ENCODE peak calls at places on chromosomes 11 and 22, in ten cellular contexts. Q is tibial nerve, O is A549, X is GM23248, I is IMR-90, L is fibroblast of lung, S is right lobe of liver, W is stomach, H is heart left ventricle, Y is upper lobe of right lung. K is an unnamed sample. For H3K4me1, the result is how much of the 10 kb centered on the place peaks cover.

GRCh38 chr11:59186130-59186594 is 14.2 kb downstream of the DTX4 start:
- DNase-seq in Q (no peak), O (peak), X (peak), I (no peak), L (no peak), S (peak), W (peak), H (no peak), Y (peak), K (peak)

GRCh38 chr11:69083531-69084247 is 35.0 kb downstream of the TPCN2 start:
- DNase-seq in Q (no peak), O (no peak), X (no peak), I (no peak), L (no peak), S (no peak), W (no peak), H (no peak), Y (no peak), K (no peak)

GRCh38 chr11:115112779-115113178 is 391.4 kb downstream of the CADM1 start:
- DNase-seq in Q (no peak), O (no peak), X (no peak), I (no peak), L (no peak), S (no peak), W (no peak), H (no peak), Y (no peak), K (no peak)

GRCh38 chr11:69262918-69263735 is 30.8 kb upstream of the MYEOV start:
- DNase-seq in Q (no peak), O (no peak), X (no peak), I (no peak), L (no peak), S (no peak), W (no peak), H (no peak), Y (no peak), K (no peak)

GRCh38 chr11:416757-417621 is 2.2 kb upstream of the SIGIRR start:
- DNase-seq in Q (no peak), O (no peak), X (peak), I (no peak), L (no peak), S (peak), W (peak), H (peak), Y (peak), K (peak)

GRCh38 chr22:42906605-42907338 is 49.7 kb upstream of the ARFGAP3 start:
- DNase-seq in Q (peak), O (no peak), X (peak), I (peak), L (no peak), S (no peak), W (no peak), H (peak), Y (no peak), K (no peak)

GRCh38 chr22:32407332-32407731 is 4.7 kb downstream of the RTCB start:
- DNase-seq in Q (no peak), O (no peak), X (no peak), I (no peak), L (no peak), S (no peak), W (no peak), H (no peak), Y (no peak), K (no peak)

GRCh38 chr11:10350341-10350740 is 45.5 kb downstream of the ADM start:
- DNase-seq in Q (no peak), O (peak), X (peak), I (peak), L (peak), S (no peak), W (no peak), H (no peak), Y (no peak), K (no peak)

GRCh38 chr22:20205964-20206708 is 55.3 kb upstream of the CCDC188 start:
- DNase-seq in Q (no peak), O (peak), X (peak), I (peak), L (peak), S (peak), W (peak), H (peak), Y (peak), K (peak)

GRCh38 chr11:2215230-2215560 is 43.6 kb upstream of the TH start:
- DNase-seq in Q (no peak), O (no peak), X (no peak), I (no peak), L (no peak), S (no peak), W (no peak), H (no peak), Y (peak), K (no peak)

GRCh38 chr11:75239551-75240290 is 853 bp upstream of the TPBGL start:
- DNase-seq in Q (no peak), O (no peak), X (no peak), I (no peak), L (no peak), S (peak), W (peak), H (no peak), Y (no peak), K (no peak)

GRCh38 chr22:45262931-45263789 is 21.6 kb upstream of the UPK3A start:
- DNase-seq in Q (no peak), O (no peak), X (peak), I (no peak), L (no peak), S (no peak), W (no peak), H (peak), Y (no peak), K (peak)

GRCh38 chr22:20112623-20113511 is 3.0 kb upstream of the RANBP1 start:
- DNase-seq in Q (no peak), O (no peak), X (no peak), I (no peak), L (no peak), S (peak), W (no peak), H (no peak), Y (no peak), K (peak)

GRCh38 chr11:63499874-63500273 is 6.0 kb upstream of the LGALS12 start:
- DNase-seq in Q (no peak), O (no peak), X (no peak), I (no peak), L (no peak), S (no peak), W (no peak), H (no peak), Y (no peak), K (no peak)

GRCh38 chr11:9385288-9385902 is 943 bp downstream of the IPO7 start:
- DNase-seq in Q (no peak), O (peak), X (no peak), I (no peak), L (no peak), S (no peak), W (peak), H (no peak), Y (no peak), K (peak)

GRCh38 chr11:14356342-14356741 is 2.6 kb downstream of the RRAS2 start:
- DNase-seq in Q (no peak), O (no peak), X (no peak), I (no peak), L (no peak), S (no peak), W (no peak), H (no peak), Y (no peak), K (no peak)

GRCh38 chr22:26527574-26528465 is 15.5 kb upstream of the TFIP11 start:
- DNase-seq in Q (no peak), O (no peak), X (no peak), I (no peak), L (no peak), S (peak), W (no peak), H (peak), Y (no peak), K (no peak)

GRCh38 chr22:26526165-26526564 is 13.9 kb upstream of the TFIP11 start:
- DNase-seq in Q (no peak), O (no peak), X (no peak), I (no peak), L (no peak), S (no peak), W (no peak), H (no peak), Y (no peak), K (no peak)

GRCh38 chr22:26527167-26527566 is 14.9 kb upstream of the TFIP11 start:
- DNase-seq in Q (no peak), O (no peak), X (no peak), I (no peak), L (no peak), S (peak), W (no peak), H (no peak), Y (no peak), K (no peak)

GRCh38 chr22:26524870-26525269 is 12.6 kb upstream of the TFIP11 start:
- DNase-seq in Q (no peak), O (no peak), X (no peak), I (no peak), L (no peak), S (no peak), W (no peak), H (no peak), Y (no peak), K (no peak)

DNA sequence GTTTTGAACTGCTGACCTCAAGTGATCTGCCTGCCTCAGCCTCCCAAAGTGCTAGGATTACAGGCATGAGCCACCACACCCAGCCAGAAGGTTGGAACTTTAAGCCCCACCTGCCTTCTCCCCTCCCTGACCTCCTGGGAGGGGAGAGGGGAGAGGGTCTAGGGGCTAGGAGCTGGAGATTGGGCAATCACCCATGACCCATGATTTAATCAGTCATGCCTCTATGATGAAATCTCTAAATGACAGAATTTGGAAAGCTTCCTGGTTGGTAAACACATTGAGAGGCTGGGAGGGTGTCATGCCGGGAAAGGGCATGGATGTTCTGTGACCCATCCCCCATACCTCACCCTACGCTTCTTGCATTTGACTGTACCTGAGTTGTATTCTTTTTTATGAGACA is 17.1 kb upstream of the TFIP11 start:
- DNase-seq in Q (no peak), O (peak), X (peak), I (no peak), L (no peak), S (peak), W (no peak), H (no peak), Y (peak), K (peak)
- H3K27ac ChIP-seq in Q (no peak), O (peak), X (no peak), I (no peak), L (no peak), S (peak), W (no peak), H (no peak), Y (peak), K (peak)

GRCh38 chr11:125093502-125093901 is 17.9 kb downstream of the TMEM218 start:
- DNase-seq in Q (no peak), O (no peak), X (no peak), I (no peak), L (no peak), S (no peak), W (no peak), H (no peak), Y (no peak), K (no peak)

GRCh38 chr11:125090816-125091215 is 20.6 kb downstream of the TMEM218 start:
- DNase-seq in Q (no peak), O (no peak), X (no peak), I (no peak), L (no peak), S (no peak), W (no peak), H (no peak), Y (no peak), K (no peak)

GRCh38 chr11:125091247-125091876 is 20.1 kb downstream of the TMEM218 start:
- DNase-seq in Q (no peak), O (peak), X (peak), I (peak), L (peak), S (no peak), W (no peak), H (no peak), Y (peak), K (no peak)

GRCh38 chr11:125091877-125092664 is 19.4 kb downstream of the TMEM218 start:
- DNase-seq in Q (no peak), O (no peak), X (no peak), I (no peak), L (no peak), S (no peak), W (no peak), H (no peak), Y (peak), K (no peak)

GRCh38 chr11:125092669-125093068 is 18.8 kb downstream of the TMEM218 start:
- DNase-seq in Q (no peak), O (no peak), X (no peak), I (no peak), L (no peak), S (no peak), W (no peak), H (no peak), Y (no peak), K (no peak)
- H3K4me1 ChIP-seq in Q (under half), O (under half), X (under half), I (under half), L (under half), S (under half), W (under half), H (under half), Y (under half), K (under half)

DNA sequence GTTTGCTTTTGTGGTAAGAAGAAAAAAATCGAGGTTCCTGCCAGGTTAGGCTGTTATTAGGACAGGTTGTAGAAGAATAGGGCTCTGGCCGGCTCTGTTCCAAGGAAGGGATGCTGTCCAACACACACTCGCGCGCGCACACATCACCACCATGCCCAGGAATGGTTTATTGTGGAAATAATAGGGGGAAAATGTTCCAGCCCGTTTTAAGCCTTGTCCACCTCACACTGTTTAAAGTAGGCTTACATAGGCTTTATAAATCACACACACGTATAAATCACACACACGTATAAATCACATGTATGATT is 1.2 kb upstream of the ARHGAP20 start:
- DNase-seq in Q (no peak), O (no peak), X (no peak), I (no peak), L (no peak), S (peak), W (no peak), H (no peak), Y (peak), K (no peak)
- H3K4me3 ChIP-seq in Q (peak), O (no peak), X (peak), I (peak), L (peak), S (peak), W (peak), H (no peak), Y (peak), K (no peak)

DNA sequence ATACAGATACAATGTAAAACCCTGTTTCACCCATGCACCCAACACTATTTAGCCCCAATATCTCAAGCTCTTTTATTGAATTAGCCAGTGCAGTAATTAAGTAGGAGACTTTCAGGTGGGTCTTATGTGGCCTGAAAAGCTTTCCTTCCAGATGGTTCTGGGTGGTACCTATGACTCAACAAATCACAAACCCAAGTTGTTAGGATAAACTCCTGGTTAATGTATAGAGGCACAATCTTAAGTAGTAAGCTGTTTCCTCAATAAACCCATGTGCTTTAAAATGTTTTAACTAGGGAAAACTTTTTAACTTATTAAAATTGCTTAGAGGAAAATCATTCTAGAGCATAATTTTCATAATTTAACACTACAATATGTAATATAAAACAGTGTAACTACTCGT is 13.2 kb downstream of the PRDM10 start:
- DNase-seq in Q (no peak), O (no peak), X (no peak), I (peak), L (no peak), S (no peak), W (no peak), H (no peak), Y (no peak), K (no peak)
- H3K27ac ChIP-seq in Q (no peak), O (no peak), X (no peak), I (no peak), L (no peak), S (no peak), W (no peak), H (no peak), Y (no peak), K (no peak)

GRCh38 chr22:38494939-38495338 is 11.2 kb downstream of the DDX17 start:
- DNase-seq in Q (no peak), O (no peak), X (no peak), I (no peak), L (no peak), S (no peak), W (no peak), H (no peak), Y (no peak), K (no peak)
- H3K4me1 ChIP-seq in Q (under half), O (under half), X (under half), I (under half), L (under half), S (under half), W (half or more), H (under half), Y (under half), K (under half)

GRCh38 chr11:66112640-66113098 is 42.6 kb downstream of the PACS1 start:
- DNase-seq in Q (no peak), O (peak), X (peak), I (peak), L (peak), S (no peak), W (no peak), H (no peak), Y (no peak), K (no peak)
- H3K4me3 ChIP-seq in Q (no peak), O (peak), X (peak), I (no peak), L (no peak), S (no peak), W (no peak), H (no peak), Y (no peak), K (no peak)

GRCh38 chr11:130427049-130427388 is 1.4 kb downstream of the ADAMTS8 start:
- DNase-seq in Q (no peak), O (no peak), X (no peak), I (no peak), L (no peak), S (no peak), W (no peak), H (no peak), Y (no peak), K (no peak)

GRCh38 chr11:130428271-130428670 is at the start of gene ADAMTS8:
- DNase-seq in Q (no peak), O (no peak), X (peak), I (no peak), L (no peak), S (no peak), W (no peak), H (peak), Y (peak), K (no peak)

GRCh38 chr11:130426223-130427048 is 2.0 kb downstream of the ADAMTS8 start:
- DNase-seq in Q (no peak), O (no peak), X (no peak), I (no peak), L (no peak), S (no peak), W (no peak), H (peak), Y (no peak), K (no peak)

GRCh38 chr11:130428692-130429681 is 578 bp upstream of the ADAMTS8 start:
- DNase-seq in Q (no peak), O (no peak), X (no peak), I (no peak), L (no peak), S (no peak), W (no peak), H (no peak), Y (no peak), K (no peak)

DNA sequence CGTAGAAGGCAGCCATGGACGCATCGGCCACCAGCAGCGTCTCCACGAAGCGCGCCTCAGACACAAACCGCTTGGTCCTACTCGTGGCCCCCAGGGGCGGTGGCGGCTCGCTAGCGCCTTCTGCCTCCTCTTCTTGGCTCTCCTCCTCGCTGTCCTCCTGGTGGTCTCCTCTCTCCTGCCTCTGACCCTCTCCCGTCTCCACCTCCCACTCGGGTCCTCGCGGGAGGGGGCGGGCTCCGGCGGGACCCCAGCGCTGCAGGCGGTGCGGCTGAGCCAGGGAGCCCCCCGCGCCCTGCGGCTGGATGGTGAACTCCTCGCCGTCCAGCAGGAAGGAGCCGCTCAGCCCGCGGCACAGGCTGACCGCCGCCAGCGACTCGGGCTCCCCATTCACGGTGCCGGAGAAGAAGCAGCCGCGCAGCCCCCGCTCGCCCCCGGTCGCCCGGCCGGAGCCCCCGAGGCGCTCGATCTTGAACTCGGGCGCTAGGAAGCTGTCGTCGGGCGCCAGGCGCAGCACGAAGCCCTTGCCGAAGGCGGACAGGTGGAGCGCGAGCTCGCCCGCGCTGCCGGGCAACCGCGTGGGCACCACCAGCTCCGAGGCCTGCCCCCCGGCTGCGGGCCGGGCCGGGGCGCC is 713 bp downstream of the ADAMTS8 start:
- DNase-seq in Q (no peak), O (no peak), X (peak), I (no peak), L (no peak), S (no peak), W (no peak), H (peak), Y (no peak), K (no peak)
- H3K27ac ChIP-seq in Q (peak), O (peak), X (no peak), I (peak), L (no peak), S (no peak), W (no peak), H (no peak), Y (peak), K (peak)

DNA sequence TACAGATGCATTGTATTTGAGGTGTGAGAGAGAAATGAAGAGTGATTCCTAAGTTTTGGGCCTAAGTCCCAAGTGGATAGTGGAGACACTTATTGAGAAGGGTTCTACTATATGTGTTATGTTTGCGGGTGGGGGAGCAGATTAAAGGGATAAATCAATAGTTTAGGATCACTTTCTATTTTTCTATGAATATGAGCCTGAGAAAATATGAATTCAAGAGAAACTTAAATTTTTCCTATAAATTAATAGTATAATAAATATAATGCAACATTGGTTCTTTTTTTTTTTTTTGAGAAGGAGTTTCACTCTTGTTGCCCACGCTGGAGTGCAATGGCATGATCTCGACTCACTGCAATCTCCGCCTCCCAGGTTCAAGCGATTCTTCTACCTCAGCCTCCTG is 31.3 kb downstream of the AMBRA1 start:
- DNase-seq in Q (no peak), O (no peak), X (no peak), I (no peak), L (no peak), S (no peak), W (no peak), H (no peak), Y (no peak), K (no peak)
- H3K4me1 ChIP-seq in Q (under half), O (half or more), X (under half), I (under half), L (under half), S (under half), W (half or more), H (under half), Y (under half), K (under half)

DNA sequence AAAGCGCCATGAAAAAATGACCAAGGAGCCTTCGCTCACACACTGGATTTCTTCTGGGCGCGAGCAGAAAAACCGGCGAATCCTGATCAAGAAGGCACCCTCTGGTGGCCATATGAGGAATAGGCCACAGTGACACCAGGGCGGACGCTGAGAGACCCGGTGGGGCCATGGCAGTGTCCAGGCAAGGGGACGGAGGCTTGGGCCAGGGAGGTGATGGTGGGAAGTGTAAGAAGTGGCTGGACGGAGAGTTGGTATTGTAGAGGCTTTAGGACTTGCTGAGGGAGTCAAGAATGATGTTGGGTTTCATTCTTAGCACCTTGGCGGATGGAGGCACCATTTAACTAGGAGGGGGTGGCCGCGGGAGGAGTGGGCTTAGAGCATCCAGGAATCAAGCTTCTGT is 16.9 kb upstream of the RAC2 start:
- DNase-seq in Q (no peak), O (peak), X (peak), I (peak), L (peak), S (peak), W (peak), H (peak), Y (peak), K (peak)
- H3K4me3 ChIP-seq in Q (no peak), O (no peak), X (no peak), I (no peak), L (no peak), S (no peak), W (no peak), H (no peak), Y (no peak), K (no peak)